ENCODE peak calls at places on chromosome 11, in four cellular contexts. R is HCT116, B is H1, H is HepG2. K is an unnamed sample.

GRCh38 chr11:134939905-134940304 is 527.9 kb upstream of the B3GAT1 start:
- DNase-seq in R (no peak), B (no peak), H (peak), K (peak)

GRCh38 chr11:66113132-66113856 is 43.2 kb downstream of the PACS1 start:
- DNase-seq in R (peak), B (no peak), H (peak), K (no peak)

GRCh38 chr11:1745701-1746320 is 4.6 kb downstream of the IFITM10 start:
- DNase-seq in R (no peak), B (no peak), H (no peak), K (no peak)

GRCh38 chr11:104891135-104891534 is 7.1 kb downstream of the CASP12 start:
- DNase-seq in R (no peak), B (no peak), H (no peak), K (no peak)

GRCh38 chr11:31419669-31420068 is 50.0 kb downstream of the DNAJC24 start:
- DNase-seq in R (no peak), B (no peak), H (no peak), K (no peak)

GRCh38 chr11:9974375-9974774 is 310.5 kb downstream of the SWAP70 start:
- DNase-seq in R (no peak), B (no peak), H (no peak), K (no peak)

GRCh38 chr11:28448186-28448585 is 340.0 kb downstream of the METTL15 start:
- DNase-seq in R (no peak), B (no peak), H (no peak), K (no peak)

GRCh38 chr11:113532697-113533424 is 57.7 kb upstream of the DRD2 start:
- DNase-seq in R (peak), B (peak), H (peak), K (peak)

GRCh38 chr11:46364791-46365190 is 16.7 kb upstream of the MDK start:
- DNase-seq in R (no peak), B (no peak), H (no peak), K (no peak)

DNA sequence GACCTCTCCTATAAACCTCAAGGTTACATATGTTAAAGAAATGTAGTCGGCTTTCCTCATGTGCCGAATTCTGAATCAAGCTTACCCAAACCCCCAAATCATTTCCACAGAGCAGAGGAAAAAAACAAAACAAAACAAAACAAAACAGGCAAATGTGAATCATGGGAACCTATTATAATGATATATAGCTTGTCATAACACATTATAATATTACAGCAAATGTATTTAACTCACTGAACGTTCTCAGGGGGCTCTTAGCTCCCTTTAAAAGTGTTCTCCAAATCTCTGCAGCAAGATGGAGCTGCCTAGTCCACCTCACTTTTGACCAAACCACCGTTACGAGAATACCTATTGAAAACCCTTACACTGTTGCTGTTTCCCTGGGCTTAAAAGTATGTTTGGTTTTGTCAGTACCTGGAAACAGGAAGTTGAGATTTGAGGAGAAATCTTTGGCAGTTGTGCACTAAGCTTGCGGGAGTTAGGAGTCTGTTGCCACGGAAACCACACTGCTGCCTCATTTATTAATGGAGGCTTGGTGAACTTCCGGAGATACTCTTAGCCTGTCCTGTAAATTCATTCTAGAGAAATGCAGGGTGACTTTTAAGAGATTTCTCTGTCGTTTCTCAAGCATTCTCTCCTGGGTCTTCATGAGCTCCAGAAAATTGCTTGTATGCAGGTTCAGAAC is 167.0 kb upstream of the RASSF10 start:
- DNase-seq in R (no peak), B (no peak), H (no peak), K (peak)
- TF ChIP-seq FOSL1 in R (no peak), B (no peak), H (no peak), K (no peak)

DNA sequence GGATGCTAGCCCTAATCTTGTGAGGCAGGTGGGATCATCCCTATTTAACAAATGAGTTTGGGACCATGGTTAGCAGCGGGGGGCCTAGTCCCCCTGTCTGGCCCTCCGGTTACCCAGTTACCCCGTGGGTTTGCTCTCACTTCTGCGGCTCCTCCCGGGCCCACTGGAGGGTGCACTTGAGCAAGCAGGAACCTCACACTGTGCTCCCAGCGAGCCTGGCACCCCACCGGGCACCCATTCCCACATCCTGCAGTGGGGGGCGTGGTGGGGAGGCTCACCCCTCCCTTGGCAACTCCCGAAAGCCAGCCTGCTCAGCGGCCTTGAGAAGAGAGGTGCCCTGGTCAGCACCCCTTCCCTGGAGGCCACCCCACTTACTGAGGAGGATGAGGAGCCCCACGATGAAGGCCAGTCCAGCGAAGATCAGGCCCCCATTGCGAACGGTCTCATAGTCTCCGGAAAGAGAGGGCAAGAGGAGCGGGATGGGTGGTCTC is 2.5 kb downstream of the FXYD2 start:
- DNase-seq in R (no peak), B (no peak), H (no peak), K (peak)
- TF ChIP-seq FOSL1 in R (no peak), B (no peak), H (no peak), K (no peak)

DNA sequence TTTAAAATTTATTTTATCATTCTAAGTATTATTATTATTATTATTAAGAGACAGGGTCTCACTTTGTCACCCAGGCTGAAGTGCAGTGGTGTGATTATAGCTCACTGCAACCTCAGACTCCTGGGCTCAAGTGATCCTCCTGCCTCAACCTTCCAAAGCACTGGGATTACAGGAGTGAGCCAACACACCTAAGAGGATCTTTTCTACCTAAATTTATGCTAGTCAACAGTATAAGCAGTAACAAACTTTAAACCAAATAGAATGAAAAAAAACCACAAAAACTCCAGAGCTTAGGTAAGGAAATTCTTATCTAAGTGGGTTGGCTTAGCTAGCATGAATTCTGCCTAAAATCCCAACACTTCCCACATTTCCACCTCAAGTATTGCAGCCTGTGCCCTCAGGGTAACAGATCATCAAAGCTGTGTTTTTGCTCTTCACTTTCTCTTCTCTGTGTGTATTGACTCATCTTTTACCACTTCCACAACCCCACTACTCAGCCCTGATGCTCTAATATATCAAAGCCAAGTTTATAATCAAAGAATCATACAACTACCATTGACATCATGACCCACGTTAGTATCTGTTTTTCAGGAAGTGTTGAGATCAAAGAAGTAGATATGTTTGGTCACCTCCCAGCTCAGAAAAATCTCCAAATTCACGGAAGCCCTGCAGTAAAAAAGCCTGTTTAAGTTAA is 93.7 kb upstream of the SPON1 start:
- DNase-seq in R (peak), B (no peak), H (no peak), K (no peak)
- TF ChIP-seq FOSL1 in R (peak), B (no peak), H (no peak), K (no peak)

DNA sequence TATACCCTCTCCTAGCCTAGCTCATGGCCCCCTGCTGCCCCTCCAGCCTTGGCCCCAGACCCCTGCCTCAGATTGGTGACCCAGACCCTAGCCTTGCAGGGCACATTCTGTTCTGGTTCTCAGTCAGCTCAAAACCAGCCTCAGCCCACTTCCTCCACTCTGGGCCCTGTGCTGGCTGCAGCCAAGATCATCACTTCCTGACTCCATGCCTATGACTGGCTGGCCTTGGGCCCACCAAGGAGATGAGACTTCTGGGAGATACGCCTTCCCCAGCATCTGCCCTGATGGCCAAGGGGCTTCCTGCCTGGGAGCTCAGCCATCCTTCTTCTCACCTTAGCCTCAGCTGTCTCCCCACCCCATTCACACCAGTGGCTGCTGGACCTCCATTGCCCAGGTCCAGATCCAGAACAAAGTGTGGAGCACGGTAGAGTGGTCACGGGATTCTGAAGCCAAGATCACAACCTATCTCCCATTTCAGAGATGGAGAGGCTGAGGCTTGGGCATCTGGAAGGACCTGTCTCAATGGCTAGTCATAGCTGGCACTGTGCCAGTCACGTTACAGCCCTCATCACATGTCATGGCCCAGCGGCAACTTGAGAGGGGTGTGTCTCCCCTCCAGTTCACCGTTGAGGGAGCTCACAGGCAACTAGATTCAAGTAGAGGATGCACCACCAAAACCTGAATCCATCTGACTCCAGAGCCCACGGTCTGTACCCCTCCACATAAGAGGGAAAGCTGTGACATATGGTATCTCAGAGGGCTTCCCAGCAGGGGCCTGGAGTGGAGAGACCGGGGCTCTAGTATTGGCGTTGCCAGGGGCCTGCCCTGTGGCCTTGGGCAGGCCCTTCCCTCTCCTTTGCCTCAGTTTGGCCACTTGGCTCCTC is 43.0 kb upstream of the KLHL35 start:
- DNase-seq in R (no peak), B (no peak), H (no peak), K (no peak)
- TF ChIP-seq FOSL1 in R (no peak), B (no peak), H (no peak), K (no peak)